ENCODE peak calls at places on chromosomes 2 and 18, in four cellular contexts. Y, J, R and M are unnamed samples.

GRCh38 chr18:48161201-48161910 is 230.9 kb upstream of the SMAD2 start:
- DNase-seq in J (peak), R (peak), Y (peak), M (peak)

GRCh38 chr2:218392891-218393462 is 6.7 kb upstream of the CTDSP1 start:
- DNase-seq in Y (no peak), R (no peak), J (no peak), M (no peak)

GRCh38 chr2:225117061-225117716 is 74.9 kb upstream of the DOCK10 start:
- DNase-seq in R (no peak), J (no peak), Y (peak), M (no peak)

GRCh38 chr18:34592961-34593382 is 117.1 kb upstream of the DTNA start:
- DNase-seq in R (no peak), Y (peak), J (peak), M (peak)

GRCh38 chr2:215548714-215549113 is 112.8 kb upstream of the FN1 start:
- DNase-seq in Y (no peak), J (no peak), R (no peak), M (no peak)

GRCh38 chr2:235411905-235412304 is 81.9 kb upstream of the AGAP1 start:
- DNase-seq in Y (no peak), R (no peak), J (no peak), M (no peak)

GRCh38 chr2:161067846-161068245 is 92.4 kb upstream of the TANK start:
- DNase-seq in R (no peak), Y (no peak), J (no peak), M (no peak)

GRCh38 chr18:7234061-7234460 is 3.2 kb downstream of the LRRC30 start:
- DNase-seq in J (no peak), Y (no peak), R (no peak), M (peak)

GRCh38 chr2:17430326-17430725 is 87.9 kb downstream of the RAD51AP2 start:
- DNase-seq in Y (no peak), R (no peak), J (no peak), M (no peak)

GRCh38 chr2:55957142-55957541 is 33.6 kb upstream of the EFEMP1 start:
- DNase-seq in J (no peak), Y (no peak), R (no peak), M (no peak)

GRCh38 chr18:52677991-52678390 is 338.0 kb downstream of the DCC start:
- DNase-seq in R (no peak), Y (no peak), J (no peak), M (no peak)

GRCh38 chr2:26475037-26475436 is 2.9 kb downstream of the OTOF start:
- DNase-seq in Y (no peak), J (no peak), R (no peak), M (no peak)

GRCh38 chr2:233061007-233061590 is 957 bp downstream of the INPP5D start:
- DNase-seq in J (no peak), Y (no peak), R (peak), M (no peak)

GRCh38 chr2:181552808-181553207 is 95.6 kb downstream of the ITGA4 start:
- DNase-seq in J (peak), Y (no peak), R (no peak), M (no peak)

GRCh38 chr2:238908960-238909951 is 61.4 kb downstream of the TWIST2 start:
- DNase-seq in J (peak), Y (no peak), R (no peak), M (no peak)

GRCh38 chr2:219001577-219002394 is 8.6 kb upstream of the CRYBA2 start:
- DNase-seq in J (no peak), Y (no peak), R (peak), M (peak)

GRCh38 chr2:155701721-155702120 is 630.8 kb downstream of the NR4A2 start:
- DNase-seq in Y (no peak), R (no peak), J (no peak), M (no peak)

GRCh38 chr2:203772766-203773165 is 66.3 kb downstream of the CD28 start:
- DNase-seq in R (no peak), Y (no peak), J (no peak), M (no peak)

GRCh38 chr2:231436957-231437356 is 27.3 kb downstream of the NCL start:
- DNase-seq in Y (no peak), R (no peak), J (no peak), M (no peak)

GRCh38 chr2:191213333-191213732 is 31.9 kb upstream of the MYO1B start:
- DNase-seq in J (no peak), R (no peak), Y (no peak), M (no peak)